ENCODE peak calls at places on chromosomes 13 and 19, in nine cellular contexts. One of them, this sample, is unnamed.

GRCh38 chr19:48754950-48755645 is at the start of gene FGF21:
- DNase-seq in activated CD4-positive, CD25-positive, alpha-beta regulatory T cell treated with anti-CD3 and anti-CD28 coated beads, Interleukin-2, amount 50 U/mL, for 16 hours: no peak
- DNase-seq in lower lobe of right lung: no peak
- DNase-seq in tibial artery: no peak
- DNase-seq in stimulated activated CD8-positive, alpha-beta memory T cell treated with anti-CD3 and anti-CD28 coated beads, Interleukin-2, amount 100 ng/mL, for 1 hour: no peak
- DNase-seq in ACHN: no peak
- DNase-seq in erythroblast: peak; percentile 56
- DNase-seq in NCI-H2171 treated with DMSO at 0.1 percent for 48 hours: no peak
- DNase-seq in stimulated activated CD4-positive, alpha-beta T cell treated with anti-CD3 and anti-CD28 coated beads, Interleukin-1b, Interleukin-23, amount 100 ng/mL, for 1 hour: no peak
- DNase-seq in this sample: no peak

GRCh38 chr19:7986321-7987083 is 18.9 kb downstream of the ELAVL1 start:
- DNase-seq in tibial artery: no peak
- DNase-seq in erythroblast: no peak
- DNase-seq in NCI-H2171 treated with DMSO at 0.1 percent for 48 hours: no peak
- DNase-seq in activated CD4-positive, CD25-positive, alpha-beta regulatory T cell treated with anti-CD3 and anti-CD28 coated beads, Interleukin-2, amount 50 U/mL, for 16 hours: no peak
- DNase-seq in ACHN: peak; percentile 65
- DNase-seq in lower lobe of right lung: peak; percentile 10
- DNase-seq in stimulated activated CD4-positive, alpha-beta T cell treated with anti-CD3 and anti-CD28 coated beads, Interleukin-1b, Interleukin-23, amount 100 ng/mL, for 1 hour: no peak
- DNase-seq in stimulated activated CD8-positive, alpha-beta memory T cell treated with anti-CD3 and anti-CD28 coated beads, Interleukin-2, amount 100 ng/mL, for 1 hour: no peak
- DNase-seq in this sample: peak; percentile 82

GRCh38 chr19:35704218-35704617 is at the start of gene ZBTB32:
- DNase-seq in lower lobe of right lung: no peak
- DNase-seq in activated CD4-positive, CD25-positive, alpha-beta regulatory T cell treated with anti-CD3 and anti-CD28 coated beads, Interleukin-2, amount 50 U/mL, for 16 hours: no peak
- DNase-seq in NCI-H2171 treated with DMSO at 0.1 percent for 48 hours: no peak
- DNase-seq in stimulated activated CD4-positive, alpha-beta T cell treated with anti-CD3 and anti-CD28 coated beads, Interleukin-1b, Interleukin-23, amount 100 ng/mL, for 1 hour: no peak
- DNase-seq in ACHN: no peak
- DNase-seq in tibial artery: no peak
- DNase-seq in erythroblast: peak; percentile 51
- DNase-seq in stimulated activated CD8-positive, alpha-beta memory T cell treated with anti-CD3 and anti-CD28 coated beads, Interleukin-2, amount 100 ng/mL, for 1 hour: no peak
- DNase-seq in this sample: peak; percentile 83

GRCh38 chr19:45528744-45529453 is 21.6 kb downstream of the VASP start:
- DNase-seq in lower lobe of right lung: peak; percentile 64
- DNase-seq in NCI-H2171 treated with DMSO at 0.1 percent for 48 hours: peak; percentile 88
- DNase-seq in ACHN: no peak
- DNase-seq in tibial artery: no peak
- DNase-seq in stimulated activated CD8-positive, alpha-beta memory T cell treated with anti-CD3 and anti-CD28 coated beads, Interleukin-2, amount 100 ng/mL, for 1 hour: no peak
- DNase-seq in activated CD4-positive, CD25-positive, alpha-beta regulatory T cell treated with anti-CD3 and anti-CD28 coated beads, Interleukin-2, amount 50 U/mL, for 16 hours: no peak
- DNase-seq in stimulated activated CD4-positive, alpha-beta T cell treated with anti-CD3 and anti-CD28 coated beads, Interleukin-1b, Interleukin-23, amount 100 ng/mL, for 1 hour: no peak
- DNase-seq in erythroblast: no peak
- DNase-seq in this sample: no peak

GRCh38 chr19:33868821-33869412 is 72.2 kb downstream of the KCTD15 start:
- DNase-seq in stimulated activated CD8-positive, alpha-beta memory T cell treated with anti-CD3 and anti-CD28 coated beads, Interleukin-2, amount 100 ng/mL, for 1 hour: no peak
- DNase-seq in erythroblast: no peak
- DNase-seq in lower lobe of right lung: no peak
- DNase-seq in NCI-H2171 treated with DMSO at 0.1 percent for 48 hours: no peak
- DNase-seq in ACHN: no peak
- DNase-seq in stimulated activated CD4-positive, alpha-beta T cell treated with anti-CD3 and anti-CD28 coated beads, Interleukin-1b, Interleukin-23, amount 100 ng/mL, for 1 hour: no peak
- DNase-seq in tibial artery: no peak
- DNase-seq in activated CD4-positive, CD25-positive, alpha-beta regulatory T cell treated with anti-CD3 and anti-CD28 coated beads, Interleukin-2, amount 50 U/mL, for 16 hours: no peak
- DNase-seq in this sample: peak; percentile 22

GRCh38 chr19:43678512-43678911 is 8.5 kb upstream of the PLAUR start:
- DNase-seq in erythroblast: no peak
- DNase-seq in tibial artery: no peak
- DNase-seq in NCI-H2171 treated with DMSO at 0.1 percent for 48 hours: no peak
- DNase-seq in lower lobe of right lung: no peak
- DNase-seq in ACHN: no peak
- DNase-seq in activated CD4-positive, CD25-positive, alpha-beta regulatory T cell treated with anti-CD3 and anti-CD28 coated beads, Interleukin-2, amount 50 U/mL, for 16 hours: no peak
- DNase-seq in stimulated activated CD4-positive, alpha-beta T cell treated with anti-CD3 and anti-CD28 coated beads, Interleukin-1b, Interleukin-23, amount 100 ng/mL, for 1 hour: no peak
- DNase-seq in stimulated activated CD8-positive, alpha-beta memory T cell treated with anti-CD3 and anti-CD28 coated beads, Interleukin-2, amount 100 ng/mL, for 1 hour: no peak
- DNase-seq in this sample: no peak

GRCh38 chr13:79736356-79736755 is 255.4 kb downstream of the NDFIP2 start:
- DNase-seq in tibial artery: no peak
- DNase-seq in NCI-H2171 treated with DMSO at 0.1 percent for 48 hours: no peak
- DNase-seq in erythroblast: no peak
- DNase-seq in activated CD4-positive, CD25-positive, alpha-beta regulatory T cell treated with anti-CD3 and anti-CD28 coated beads, Interleukin-2, amount 50 U/mL, for 16 hours: no peak
- DNase-seq in ACHN: no peak
- DNase-seq in stimulated activated CD4-positive, alpha-beta T cell treated with anti-CD3 and anti-CD28 coated beads, Interleukin-1b, Interleukin-23, amount 100 ng/mL, for 1 hour: no peak
- DNase-seq in lower lobe of right lung: no peak
- DNase-seq in stimulated activated CD8-positive, alpha-beta memory T cell treated with anti-CD3 and anti-CD28 coated beads, Interleukin-2, amount 100 ng/mL, for 1 hour: no peak
- DNase-seq in this sample: no peak

GRCh38 chr19:40419066-40419612 is 6.0 kb upstream of the PRX start:
- DNase-seq in erythroblast: no peak
- DNase-seq in activated CD4-positive, CD25-positive, alpha-beta regulatory T cell treated with anti-CD3 and anti-CD28 coated beads, Interleukin-2, amount 50 U/mL, for 16 hours: no peak
- DNase-seq in NCI-H2171 treated with DMSO at 0.1 percent for 48 hours: peak; percentile 85
- DNase-seq in stimulated activated CD8-positive, alpha-beta memory T cell treated with anti-CD3 and anti-CD28 coated beads, Interleukin-2, amount 100 ng/mL, for 1 hour: no peak
- DNase-seq in tibial artery: no peak
- DNase-seq in lower lobe of right lung: no peak
- DNase-seq in stimulated activated CD4-positive, alpha-beta T cell treated with anti-CD3 and anti-CD28 coated beads, Interleukin-1b, Interleukin-23, amount 100 ng/mL, for 1 hour: no peak
- DNase-seq in ACHN: no peak
- DNase-seq in this sample: no peak

GRCh38 chr13:102399791-102400618 is 1.8 kb downstream of the FGF14 start:
- DNase-seq in NCI-H2171 treated with DMSO at 0.1 percent for 48 hours: peak; percentile 38
- DNase-seq in stimulated activated CD4-positive, alpha-beta T cell treated with anti-CD3 and anti-CD28 coated beads, Interleukin-1b, Interleukin-23, amount 100 ng/mL, for 1 hour: no peak
- DNase-seq in tibial artery: no peak
- DNase-seq in ACHN: peak; percentile 33
- DNase-seq in erythroblast: no peak
- DNase-seq in activated CD4-positive, CD25-positive, alpha-beta regulatory T cell treated with anti-CD3 and anti-CD28 coated beads, Interleukin-2, amount 50 U/mL, for 16 hours: no peak
- DNase-seq in lower lobe of right lung: peak; percentile 37
- DNase-seq in stimulated activated CD8-positive, alpha-beta memory T cell treated with anti-CD3 and anti-CD28 coated beads, Interleukin-2, amount 100 ng/mL, for 1 hour: no peak
- DNase-seq in this sample: peak; percentile 20

GRCh38 chr19:33634361-33635091 is 12.8 kb downstream of the CHST8 start:
- DNase-seq in activated CD4-positive, CD25-positive, alpha-beta regulatory T cell treated with anti-CD3 and anti-CD28 coated beads, Interleukin-2, amount 50 U/mL, for 16 hours: no peak
- DNase-seq in erythroblast: no peak
- DNase-seq in lower lobe of right lung: no peak
- DNase-seq in stimulated activated CD4-positive, alpha-beta T cell treated with anti-CD3 and anti-CD28 coated beads, Interleukin-1b, Interleukin-23, amount 100 ng/mL, for 1 hour: no peak
- DNase-seq in stimulated activated CD8-positive, alpha-beta memory T cell treated with anti-CD3 and anti-CD28 coated beads, Interleukin-2, amount 100 ng/mL, for 1 hour: no peak
- DNase-seq in ACHN: no peak
- DNase-seq in tibial artery: no peak
- DNase-seq in NCI-H2171 treated with DMSO at 0.1 percent for 48 hours: no peak
- DNase-seq in this sample: no peak

GRCh38 chr13:37138169-37138568 is 32.7 kb upstream of the CSNK1A1L start:
- DNase-seq in stimulated activated CD4-positive, alpha-beta T cell treated with anti-CD3 and anti-CD28 coated beads, Interleukin-1b, Interleukin-23, amount 100 ng/mL, for 1 hour: no peak
- DNase-seq in stimulated activated CD8-positive, alpha-beta memory T cell treated with anti-CD3 and anti-CD28 coated beads, Interleukin-2, amount 100 ng/mL, for 1 hour: no peak
- DNase-seq in lower lobe of right lung: no peak
- DNase-seq in ACHN: peak; percentile 27
- DNase-seq in activated CD4-positive, CD25-positive, alpha-beta regulatory T cell treated with anti-CD3 and anti-CD28 coated beads, Interleukin-2, amount 50 U/mL, for 16 hours: no peak
- DNase-seq in tibial artery: no peak
- DNase-seq in erythroblast: no peak
- DNase-seq in NCI-H2171 treated with DMSO at 0.1 percent for 48 hours: no peak
- DNase-seq in this sample: no peak

GRCh38 chr13:102298051-102298450 is 103.8 kb downstream of the FGF14 start:
- DNase-seq in tibial artery: no peak
- DNase-seq in stimulated activated CD8-positive, alpha-beta memory T cell treated with anti-CD3 and anti-CD28 coated beads, Interleukin-2, amount 100 ng/mL, for 1 hour: no peak
- DNase-seq in erythroblast: no peak
- DNase-seq in NCI-H2171 treated with DMSO at 0.1 percent for 48 hours: no peak
- DNase-seq in lower lobe of right lung: no peak
- DNase-seq in activated CD4-positive, CD25-positive, alpha-beta regulatory T cell treated with anti-CD3 and anti-CD28 coated beads, Interleukin-2, amount 50 U/mL, for 16 hours: no peak
- DNase-seq in stimulated activated CD4-positive, alpha-beta T cell treated with anti-CD3 and anti-CD28 coated beads, Interleukin-1b, Interleukin-23, amount 100 ng/mL, for 1 hour: no peak
- DNase-seq in ACHN: no peak
- DNase-seq in this sample: no peak

GRCh38 chr13:35936579-35936978 is 194.6 kb downstream of the DCLK1 start:
- DNase-seq in erythroblast: no peak
- DNase-seq in stimulated activated CD4-positive, alpha-beta T cell treated with anti-CD3 and anti-CD28 coated beads, Interleukin-1b, Interleukin-23, amount 100 ng/mL, for 1 hour: no peak
- DNase-seq in activated CD4-positive, CD25-positive, alpha-beta regulatory T cell treated with anti-CD3 and anti-CD28 coated beads, Interleukin-2, amount 50 U/mL, for 16 hours: no peak
- DNase-seq in stimulated activated CD8-positive, alpha-beta memory T cell treated with anti-CD3 and anti-CD28 coated beads, Interleukin-2, amount 100 ng/mL, for 1 hour: no peak
- DNase-seq in ACHN: no peak
- DNase-seq in NCI-H2171 treated with DMSO at 0.1 percent for 48 hours: no peak
- DNase-seq in lower lobe of right lung: no peak
- DNase-seq in tibial artery: no peak
- DNase-seq in this sample: no peak

GRCh38 chr13:32863596-32863995 is 152.6 kb upstream of the KL start:
- DNase-seq in stimulated activated CD4-positive, alpha-beta T cell treated with anti-CD3 and anti-CD28 coated beads, Interleukin-1b, Interleukin-23, amount 100 ng/mL, for 1 hour: no peak
- DNase-seq in tibial artery: no peak
- DNase-seq in stimulated activated CD8-positive, alpha-beta memory T cell treated with anti-CD3 and anti-CD28 coated beads, Interleukin-2, amount 100 ng/mL, for 1 hour: no peak
- DNase-seq in ACHN: no peak
- DNase-seq in NCI-H2171 treated with DMSO at 0.1 percent for 48 hours: no peak
- DNase-seq in activated CD4-positive, CD25-positive, alpha-beta regulatory T cell treated with anti-CD3 and anti-CD28 coated beads, Interleukin-2, amount 50 U/mL, for 16 hours: no peak
- DNase-seq in erythroblast: no peak
- DNase-seq in lower lobe of right lung: no peak
- DNase-seq in this sample: no peak

GRCh38 chr13:76976488-76976887 is 15.4 kb upstream of the CLN5 start:
- DNase-seq in tibial artery: no peak
- DNase-seq in erythroblast: no peak
- DNase-seq in NCI-H2171 treated with DMSO at 0.1 percent for 48 hours: peak; percentile 98
- DNase-seq in stimulated activated CD4-positive, alpha-beta T cell treated with anti-CD3 and anti-CD28 coated beads, Interleukin-1b, Interleukin-23, amount 100 ng/mL, for 1 hour: no peak
- DNase-seq in lower lobe of right lung: no peak
- DNase-seq in ACHN: no peak
- DNase-seq in stimulated activated CD8-positive, alpha-beta memory T cell treated with anti-CD3 and anti-CD28 coated beads, Interleukin-2, amount 100 ng/mL, for 1 hour: no peak
- DNase-seq in activated CD4-positive, CD25-positive, alpha-beta regulatory T cell treated with anti-CD3 and anti-CD28 coated beads, Interleukin-2, amount 50 U/mL, for 16 hours: no peak
- DNase-seq in this sample: no peak

GRCh38 chr13:26474286-26474685 is 83.2 kb upstream of the WASF3 start:
- DNase-seq in activated CD4-positive, CD25-positive, alpha-beta regulatory T cell treated with anti-CD3 and anti-CD28 coated beads, Interleukin-2, amount 50 U/mL, for 16 hours: no peak
- DNase-seq in NCI-H2171 treated with DMSO at 0.1 percent for 48 hours: no peak
- DNase-seq in erythroblast: no peak
- DNase-seq in lower lobe of right lung: no peak
- DNase-seq in stimulated activated CD4-positive, alpha-beta T cell treated with anti-CD3 and anti-CD28 coated beads, Interleukin-1b, Interleukin-23, amount 100 ng/mL, for 1 hour: no peak
- DNase-seq in tibial artery: no peak
- DNase-seq in ACHN: no peak
- DNase-seq in stimulated activated CD8-positive, alpha-beta memory T cell treated with anti-CD3 and anti-CD28 coated beads, Interleukin-2, amount 100 ng/mL, for 1 hour: no peak
- DNase-seq in this sample: no peak

GRCh38 chr19:45455707-45456499 is 11.9 kb upstream of the FOSB start:
- DNase-seq in tibial artery: peak; percentile 92
- DNase-seq in NCI-H2171 treated with DMSO at 0.1 percent for 48 hours: peak; percentile 30
- DNase-seq in lower lobe of right lung: peak; percentile 94
- DNase-seq in stimulated activated CD4-positive, alpha-beta T cell treated with anti-CD3 and anti-CD28 coated beads, Interleukin-1b, Interleukin-23, amount 100 ng/mL, for 1 hour: peak; percentile 34
- DNase-seq in erythroblast: peak; percentile 90
- DNase-seq in stimulated activated CD8-positive, alpha-beta memory T cell treated with anti-CD3 and anti-CD28 coated beads, Interleukin-2, amount 100 ng/mL, for 1 hour: peak; percentile 53
- DNase-seq in activated CD4-positive, CD25-positive, alpha-beta regulatory T cell treated with anti-CD3 and anti-CD28 coated beads, Interleukin-2, amount 50 U/mL, for 16 hours: no peak
- DNase-seq in ACHN: peak; percentile 97
- DNase-seq in this sample: peak; percentile 95

GRCh38 chr19:33248954-33249613 is 23.4 kb upstream of the SLC7A10 start:
- DNase-seq in NCI-H2171 treated with DMSO at 0.1 percent for 48 hours: no peak
- DNase-seq in erythroblast: no peak
- DNase-seq in stimulated activated CD8-positive, alpha-beta memory T cell treated with anti-CD3 and anti-CD28 coated beads, Interleukin-2, amount 100 ng/mL, for 1 hour: no peak
- DNase-seq in lower lobe of right lung: peak; percentile 83
- DNase-seq in tibial artery: no peak
- DNase-seq in ACHN: no peak
- DNase-seq in activated CD4-positive, CD25-positive, alpha-beta regulatory T cell treated with anti-CD3 and anti-CD28 coated beads, Interleukin-2, amount 50 U/mL, for 16 hours: no peak
- DNase-seq in stimulated activated CD4-positive, alpha-beta T cell treated with anti-CD3 and anti-CD28 coated beads, Interleukin-1b, Interleukin-23, amount 100 ng/mL, for 1 hour: no peak
- DNase-seq in this sample: no peak

GRCh38 chr19:45569619-45570421 is 14.8 kb downstream of the OPA3 start:
- DNase-seq in stimulated activated CD4-positive, alpha-beta T cell treated with anti-CD3 and anti-CD28 coated beads, Interleukin-1b, Interleukin-23, amount 100 ng/mL, for 1 hour: no peak
- DNase-seq in stimulated activated CD8-positive, alpha-beta memory T cell treated with anti-CD3 and anti-CD28 coated beads, Interleukin-2, amount 100 ng/mL, for 1 hour: no peak
- DNase-seq in activated CD4-positive, CD25-positive, alpha-beta regulatory T cell treated with anti-CD3 and anti-CD28 coated beads, Interleukin-2, amount 50 U/mL, for 16 hours: peak; percentile 10
- DNase-seq in lower lobe of right lung: peak; percentile 67
- DNase-seq in ACHN: peak; percentile 46
- DNase-seq in tibial artery: no peak
- DNase-seq in erythroblast: peak; percentile 75
- DNase-seq in NCI-H2171 treated with DMSO at 0.1 percent for 48 hours: peak; percentile 19
- DNase-seq in this sample: peak; percentile 36

GRCh38 chr13:39786091-39786490 is 130.6 kb downstream of the COG6 start:
- DNase-seq in tibial artery: no peak
- DNase-seq in activated CD4-positive, CD25-positive, alpha-beta regulatory T cell treated with anti-CD3 and anti-CD28 coated beads, Interleukin-2, amount 50 U/mL, for 16 hours: no peak
- DNase-seq in stimulated activated CD4-positive, alpha-beta T cell treated with anti-CD3 and anti-CD28 coated beads, Interleukin-1b, Interleukin-23, amount 100 ng/mL, for 1 hour: no peak
- DNase-seq in erythroblast: no peak
- DNase-seq in stimulated activated CD8-positive, alpha-beta memory T cell treated with anti-CD3 and anti-CD28 coated beads, Interleukin-2, amount 100 ng/mL, for 1 hour: no peak
- DNase-seq in NCI-H2171 treated with DMSO at 0.1 percent for 48 hours: no peak
- DNase-seq in lower lobe of right lung: no peak
- DNase-seq in ACHN: no peak
- DNase-seq in this sample: no peak

GRCh38 chr13:112150352-112150751 is 83.4 kb downstream of the SOX1 start:
- DNase-seq in activated CD4-positive, CD25-positive, alpha-beta regulatory T cell treated with anti-CD3 and anti-CD28 coated beads, Interleukin-2, amount 50 U/mL, for 16 hours: no peak
- DNase-seq in erythroblast: no peak
- DNase-seq in ACHN: no peak
- DNase-seq in stimulated activated CD8-positive, alpha-beta memory T cell treated with anti-CD3 and anti-CD28 coated beads, Interleukin-2, amount 100 ng/mL, for 1 hour: no peak
- DNase-seq in stimulated activated CD4-positive, alpha-beta T cell treated with anti-CD3 and anti-CD28 coated beads, Interleukin-1b, Interleukin-23, amount 100 ng/mL, for 1 hour: no peak
- DNase-seq in lower lobe of right lung: peak; percentile 78
- DNase-seq in NCI-H2171 treated with DMSO at 0.1 percent for 48 hours: no peak
- DNase-seq in tibial artery: no peak
- DNase-seq in this sample: no peak

GRCh38 chr19:38702278-38702677 is 42.0 kb downstream of the CAPN12 start:
- DNase-seq in ACHN: no peak
- DNase-seq in stimulated activated CD8-positive, alpha-beta memory T cell treated with anti-CD3 and anti-CD28 coated beads, Interleukin-2, amount 100 ng/mL, for 1 hour: no peak
- DNase-seq in stimulated activated CD4-positive, alpha-beta T cell treated with anti-CD3 and anti-CD28 coated beads, Interleukin-1b, Interleukin-23, amount 100 ng/mL, for 1 hour: no peak
- DNase-seq in activated CD4-positive, CD25-positive, alpha-beta regulatory T cell treated with anti-CD3 and anti-CD28 coated beads, Interleukin-2, amount 50 U/mL, for 16 hours: no peak
- DNase-seq in lower lobe of right lung: no peak
- DNase-seq in NCI-H2171 treated with DMSO at 0.1 percent for 48 hours: no peak
- DNase-seq in tibial artery: no peak
- DNase-seq in erythroblast: no peak
- DNase-seq in this sample: no peak

GRCh38 chr13:37657134-37657533 is 58.6 kb upstream of the POSTN start:
- DNase-seq in stimulated activated CD4-positive, alpha-beta T cell treated with anti-CD3 and anti-CD28 coated beads, Interleukin-1b, Interleukin-23, amount 100 ng/mL, for 1 hour: no peak
- DNase-seq in NCI-H2171 treated with DMSO at 0.1 percent for 48 hours: no peak
- DNase-seq in ACHN: no peak
- DNase-seq in activated CD4-positive, CD25-positive, alpha-beta regulatory T cell treated with anti-CD3 and anti-CD28 coated beads, Interleukin-2, amount 50 U/mL, for 16 hours: no peak
- DNase-seq in erythroblast: no peak
- DNase-seq in tibial artery: no peak
- DNase-seq in stimulated activated CD8-positive, alpha-beta memory T cell treated with anti-CD3 and anti-CD28 coated beads, Interleukin-2, amount 100 ng/mL, for 1 hour: no peak
- DNase-seq in lower lobe of right lung: no peak
- DNase-seq in this sample: no peak

GRCh38 chr13:66210677-66211076 is 1019.5 kb downstream of the PCDH9 start:
- DNase-seq in stimulated activated CD4-positive, alpha-beta T cell treated with anti-CD3 and anti-CD28 coated beads, Interleukin-1b, Interleukin-23, amount 100 ng/mL, for 1 hour: no peak
- DNase-seq in ACHN: peak; percentile 66
- DNase-seq in NCI-H2171 treated with DMSO at 0.1 percent for 48 hours: no peak
- DNase-seq in stimulated activated CD8-positive, alpha-beta memory T cell treated with anti-CD3 and anti-CD28 coated beads, Interleukin-2, amount 100 ng/mL, for 1 hour: no peak
- DNase-seq in tibial artery: no peak
- DNase-seq in erythroblast: no peak
- DNase-seq in activated CD4-positive, CD25-positive, alpha-beta regulatory T cell treated with anti-CD3 and anti-CD28 coated beads, Interleukin-2, amount 50 U/mL, for 16 hours: no peak
- DNase-seq in lower lobe of right lung: no peak
- DNase-seq in this sample: peak; percentile 52

GRCh38 chr13:41188584-41188983 is 5.8 kb downstream of the KBTBD7 start:
- DNase-seq in stimulated activated CD8-positive, alpha-beta memory T cell treated with anti-CD3 and anti-CD28 coated beads, Interleukin-2, amount 100 ng/mL, for 1 hour: no peak
- DNase-seq in NCI-H2171 treated with DMSO at 0.1 percent for 48 hours: no peak
- DNase-seq in erythroblast: no peak
- DNase-seq in activated CD4-positive, CD25-positive, alpha-beta regulatory T cell treated with anti-CD3 and anti-CD28 coated beads, Interleukin-2, amount 50 U/mL, for 16 hours: no peak
- DNase-seq in stimulated activated CD4-positive, alpha-beta T cell treated with anti-CD3 and anti-CD28 coated beads, Interleukin-1b, Interleukin-23, amount 100 ng/mL, for 1 hour: no peak
- DNase-seq in ACHN: no peak
- DNase-seq in tibial artery: no peak
- DNase-seq in lower lobe of right lung: no peak
- DNase-seq in this sample: no peak

GRCh38 chr19:54160182-54160811 is 776 bp upstream of the LENG1 start:
- DNase-seq in stimulated activated CD4-positive, alpha-beta T cell treated with anti-CD3 and anti-CD28 coated beads, Interleukin-1b, Interleukin-23, amount 100 ng/mL, for 1 hour: no peak
- DNase-seq in ACHN: no peak
- DNase-seq in erythroblast: no peak
- DNase-seq in activated CD4-positive, CD25-positive, alpha-beta regulatory T cell treated with anti-CD3 and anti-CD28 coated beads, Interleukin-2, amount 50 U/mL, for 16 hours: no peak
- DNase-seq in stimulated activated CD8-positive, alpha-beta memory T cell treated with anti-CD3 and anti-CD28 coated beads, Interleukin-2, amount 100 ng/mL, for 1 hour: no peak
- DNase-seq in lower lobe of right lung: no peak
- DNase-seq in NCI-H2171 treated with DMSO at 0.1 percent for 48 hours: peak; percentile 63
- DNase-seq in tibial artery: no peak
- DNase-seq in this sample: no peak

GRCh38 chr13:73193541-73193940 is 134.7 kb downstream of the KLF5 start:
- DNase-seq in lower lobe of right lung: no peak
- DNase-seq in activated CD4-positive, CD25-positive, alpha-beta regulatory T cell treated with anti-CD3 and anti-CD28 coated beads, Interleukin-2, amount 50 U/mL, for 16 hours: no peak
- DNase-seq in stimulated activated CD8-positive, alpha-beta memory T cell treated with anti-CD3 and anti-CD28 coated beads, Interleukin-2, amount 100 ng/mL, for 1 hour: no peak
- DNase-seq in NCI-H2171 treated with DMSO at 0.1 percent for 48 hours: no peak
- DNase-seq in erythroblast: no peak
- DNase-seq in stimulated activated CD4-positive, alpha-beta T cell treated with anti-CD3 and anti-CD28 coated beads, Interleukin-1b, Interleukin-23, amount 100 ng/mL, for 1 hour: no peak
- DNase-seq in tibial artery: no peak
- DNase-seq in ACHN: no peak
- DNase-seq in this sample: no peak

GRCh38 chr19:1379961-1380489 is 3.7 kb upstream of the NDUFS7 start:
- DNase-seq in tibial artery: no peak
- DNase-seq in activated CD4-positive, CD25-positive, alpha-beta regulatory T cell treated with anti-CD3 and anti-CD28 coated beads, Interleukin-2, amount 50 U/mL, for 16 hours: no peak
- DNase-seq in stimulated activated CD8-positive, alpha-beta memory T cell treated with anti-CD3 and anti-CD28 coated beads, Interleukin-2, amount 100 ng/mL, for 1 hour: no peak
- DNase-seq in lower lobe of right lung: no peak
- DNase-seq in stimulated activated CD4-positive, alpha-beta T cell treated with anti-CD3 and anti-CD28 coated beads, Interleukin-1b, Interleukin-23, amount 100 ng/mL, for 1 hour: no peak
- DNase-seq in NCI-H2171 treated with DMSO at 0.1 percent for 48 hours: no peak
- DNase-seq in ACHN: no peak
- DNase-seq in erythroblast: no peak
- DNase-seq in this sample: no peak

This sample was measured in hepatic stellate cell.